ENCODE peak calls at places on chromosomes 6 and 20, in eight cellular contexts. One of them, this sample, is unnamed.

GRCh38 chr6:86791476-86791875 is 145.9 kb upstream of the HTR1E start:
- DNase-seq in GM23248: no peak
- DNase-seq in HCT116: no peak
- DNase-seq in HepG2: no peak
- DNase-seq in psoas muscle: no peak
- DNase-seq in right lobe of liver: no peak
- DNase-seq in substantia nigra: no peak
- DNase-seq in GM23338: no peak
- DNase-seq in this sample: no peak

GRCh38 chr6:45075246-45075645 is 252.9 kb upstream of the RUNX2 start:
- DNase-seq in HepG2: no peak
- DNase-seq in HCT116: no peak
- DNase-seq in right lobe of liver: no peak
- DNase-seq in GM23248: peak; percentile 95
- DNase-seq in GM23338: no peak
- DNase-seq in substantia nigra: no peak
- DNase-seq in psoas muscle: no peak
- DNase-seq in this sample: peak; percentile 86

GRCh38 chr6:6840831-6841263 is 252.3 kb downstream of the LY86 start:
- DNase-seq in psoas muscle: no peak
- DNase-seq in right lobe of liver: no peak
- DNase-seq in substantia nigra: no peak
- DNase-seq in HCT116: no peak
- DNase-seq in GM23338: no peak
- DNase-seq in HepG2: no peak
- DNase-seq in GM23248: no peak
- DNase-seq in this sample: no peak

GRCh38 chr20:34997171-34997570 is 41.5 kb downstream of the MYH7B start:
- DNase-seq in GM23248: no peak
- DNase-seq in HepG2: no peak
- DNase-seq in psoas muscle: no peak
- DNase-seq in HCT116: no peak
- DNase-seq in GM23338: peak; percentile 89
- DNase-seq in substantia nigra: no peak
- DNase-seq in right lobe of liver: no peak
- DNase-seq in this sample: no peak

GRCh38 chr6:166097914-166098522 is 69.6 kb downstream of the TBXT start:
- DNase-seq in HepG2: peak; percentile 29
- DNase-seq in psoas muscle: peak; percentile 62
- DNase-seq in substantia nigra: no peak
- DNase-seq in HCT116: peak; percentile 49
- DNase-seq in GM23338: peak; percentile 83
- DNase-seq in right lobe of liver: peak; percentile 59
- DNase-seq in GM23248: peak; percentile 83
- DNase-seq in this sample: no peak

GRCh38 chr6:11732036-11732545 is 46.5 kb downstream of the ADTRP start:
- DNase-seq in psoas muscle: peak; percentile 85
- DNase-seq in GM23248: peak; percentile 98
- DNase-seq in HepG2: no peak
- DNase-seq in right lobe of liver: peak; percentile 42
- DNase-seq in substantia nigra: peak; percentile 10
- DNase-seq in HCT116: no peak
- DNase-seq in GM23338: no peak
- DNase-seq in this sample: no peak

GRCh38 chr6:92507552-92507951 is 911.8 kb downstream of the EPHA7 start:
- DNase-seq in psoas muscle: no peak
- DNase-seq in substantia nigra: no peak
- DNase-seq in HCT116: no peak
- DNase-seq in right lobe of liver: no peak
- DNase-seq in GM23248: no peak
- DNase-seq in HepG2: no peak
- DNase-seq in GM23338: no peak
- DNase-seq in this sample: no peak

GRCh38 chr6:108746411-108746810 is 101.8 kb upstream of the ARMC2 start:
- DNase-seq in substantia nigra: no peak
- DNase-seq in HCT116: no peak
- DNase-seq in HepG2: no peak
- DNase-seq in GM23248: no peak
- DNase-seq in GM23338: no peak
- DNase-seq in right lobe of liver: no peak
- DNase-seq in psoas muscle: no peak
- DNase-seq in this sample: peak; percentile 64

GRCh38 chr6:127550403-127550802 is 26.6 kb upstream of the C6orf58 start:
- DNase-seq in substantia nigra: no peak
- DNase-seq in HepG2: no peak
- DNase-seq in GM23338: no peak
- DNase-seq in psoas muscle: no peak
- DNase-seq in HCT116: no peak
- DNase-seq in GM23248: peak; percentile 82
- DNase-seq in right lobe of liver: no peak
- DNase-seq in this sample: no peak

GRCh38 chr6:31401403-31401802 is 2.0 kb upstream of the MICA start:
- DNase-seq in HepG2: peak; percentile 69
- DNase-seq in substantia nigra: no peak
- DNase-seq in HCT116: peak; percentile 62
- DNase-seq in psoas muscle: peak; percentile 57
- DNase-seq in GM23248: peak; percentile 82
- DNase-seq in right lobe of liver: no peak
- DNase-seq in GM23338: no peak
- DNase-seq in this sample: peak; percentile 36

GRCh38 chr20:59014680-59015389 is 4.4 kb upstream of the TUBB1 start:
- DNase-seq in HCT116: no peak
- DNase-seq in psoas muscle: no peak
- DNase-seq in GM23248: no peak
- DNase-seq in GM23338: no peak
- DNase-seq in right lobe of liver: no peak
- DNase-seq in HepG2: no peak
- DNase-seq in substantia nigra: no peak
- DNase-seq in this sample: no peak

GRCh38 chr6:138454976-138455706 is 44.2 kb downstream of the NHSL1 start:
- DNase-seq in GM23338: no peak
- DNase-seq in psoas muscle: no peak
- DNase-seq in right lobe of liver: no peak
- DNase-seq in substantia nigra: no peak
- DNase-seq in GM23248: peak; percentile 32
- DNase-seq in HCT116: peak; percentile 58
- DNase-seq in HepG2: no peak
- DNase-seq in this sample: peak; percentile 50

GRCh38 chr6:20302702-20303251 is 90.5 kb upstream of the MBOAT1 start:
- DNase-seq in psoas muscle: no peak
- DNase-seq in substantia nigra: no peak
- DNase-seq in GM23248: peak; percentile 22
- DNase-seq in HepG2: no peak
- DNase-seq in HCT116: no peak
- DNase-seq in GM23338: no peak
- DNase-seq in right lobe of liver: no peak
- DNase-seq in this sample: no peak

GRCh38 chr6:40721252-40721936 is 134.2 kb upstream of the LRFN2 start:
- DNase-seq in GM23338: no peak
- DNase-seq in right lobe of liver: no peak
- DNase-seq in psoas muscle: no peak
- DNase-seq in GM23248: no peak
- DNase-seq in HCT116: no peak
- DNase-seq in substantia nigra: no peak
- DNase-seq in HepG2: no peak
- DNase-seq in this sample: no peak
- H3K27ac ChIP-seq in GM23338: no peak overlapping the region
- H3K27ac ChIP-seq in right lobe of liver: no peak overlapping the region
- H3K27ac ChIP-seq in psoas muscle: no peak overlapping the region
- H3K27ac ChIP-seq in GM23248: no peak overlapping the region
- H3K27ac ChIP-seq in HCT116: no peak overlapping the region
- H3K27ac ChIP-seq in substantia nigra: no peak overlapping the region
- H3K27ac ChIP-seq in HepG2: no peak overlapping the region
- H3K27ac ChIP-seq in this sample: no peak overlapping the region

GRCh38 chr6:156980515-156980914 is 203.3 kb downstream of the ARID1B start:
- DNase-seq in GM23248: no peak
- DNase-seq in right lobe of liver: no peak
- DNase-seq in GM23338: no peak
- DNase-seq in HCT116: no peak
- DNase-seq in psoas muscle: no peak
- DNase-seq in substantia nigra: no peak
- DNase-seq in HepG2: no peak
- DNase-seq in this sample: no peak

GRCh38 chr6:156978948-156979347 is 201.8 kb downstream of the ARID1B start:
- DNase-seq in substantia nigra: no peak
- DNase-seq in psoas muscle: no peak
- DNase-seq in right lobe of liver: no peak
- DNase-seq in GM23338: no peak
- DNase-seq in HCT116: no peak
- DNase-seq in HepG2: no peak
- DNase-seq in GM23248: no peak
- DNase-seq in this sample: no peak

GRCh38 chr6:156975414-156975813 is 198.2 kb downstream of the ARID1B start:
- DNase-seq in HCT116: no peak
- DNase-seq in psoas muscle: no peak
- DNase-seq in GM23248: no peak
- DNase-seq in HepG2: no peak
- DNase-seq in right lobe of liver: no peak
- DNase-seq in substantia nigra: no peak
- DNase-seq in GM23338: no peak
- DNase-seq in this sample: no peak

GRCh38 chr6:156976144-156977088 is 199.2 kb downstream of the ARID1B start:
- DNase-seq in HepG2: no peak
- DNase-seq in psoas muscle: no peak
- DNase-seq in GM23338: peak; percentile 35
- DNase-seq in GM23248: peak; percentile 67
- DNase-seq in HCT116: no peak
- DNase-seq in right lobe of liver: no peak
- DNase-seq in substantia nigra: no peak
- DNase-seq in this sample: no peak

DNA sequence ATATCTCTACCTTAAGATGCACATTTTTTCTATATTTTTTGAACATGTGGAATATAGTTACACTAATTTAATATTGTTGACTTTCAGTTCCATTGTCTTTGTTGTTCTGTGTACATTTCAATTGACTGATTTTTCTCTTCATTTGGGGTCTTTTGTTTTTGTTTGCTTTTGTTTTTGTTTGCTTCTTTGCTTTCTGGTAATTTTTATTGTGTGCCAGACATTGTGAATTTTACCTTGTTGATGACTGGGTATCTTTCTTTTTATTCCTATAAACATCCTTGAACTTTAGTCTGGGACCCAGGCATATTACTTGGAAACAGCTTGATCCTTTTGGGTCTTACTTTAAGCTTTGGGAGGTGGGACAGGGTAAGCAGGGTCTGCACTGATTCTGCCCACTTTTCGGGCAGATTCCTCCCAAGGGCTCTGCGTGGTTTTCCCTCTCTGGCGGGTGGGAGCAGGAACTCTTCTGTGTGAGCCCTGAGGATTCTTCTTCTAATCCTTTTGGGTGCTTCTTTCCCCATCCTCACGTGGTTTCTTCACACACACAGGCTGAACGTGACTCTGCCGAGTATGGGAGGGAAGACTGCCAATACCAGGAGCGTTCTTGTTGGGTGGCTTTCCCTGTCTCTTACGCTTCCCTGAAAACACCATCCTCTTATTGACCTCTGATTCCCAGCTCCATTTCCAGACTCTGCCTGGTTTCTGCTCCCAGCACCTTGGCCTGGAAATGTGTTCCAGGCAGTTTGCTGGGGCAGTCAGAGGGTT is 200.5 kb downstream of the ARID1B start:
- DNase-seq in HCT116: no peak
- DNase-seq in substantia nigra: no peak
- DNase-seq in HepG2: no peak
- DNase-seq in right lobe of liver: no peak
- DNase-seq in psoas muscle: peak; percentile 64
- DNase-seq in GM23338: no peak
- DNase-seq in GM23248: peak; percentile 65
- DNase-seq in this sample: no peak
- H3K27ac ChIP-seq in HCT116: no peak overlapping the region
- H3K27ac ChIP-seq in substantia nigra: no peak overlapping the region
- H3K27ac ChIP-seq in HepG2: no peak overlapping the region
- H3K27ac ChIP-seq in right lobe of liver: no peak overlapping the region
- H3K27ac ChIP-seq in psoas muscle: peak overlapping the region; percentile 67
- H3K27ac ChIP-seq in GM23338: peak overlapping the region; percentile 64
- H3K27ac ChIP-seq in GM23248: peak overlapping the region; percentile 9
- H3K27ac ChIP-seq in this sample: no peak overlapping the region

DNA sequence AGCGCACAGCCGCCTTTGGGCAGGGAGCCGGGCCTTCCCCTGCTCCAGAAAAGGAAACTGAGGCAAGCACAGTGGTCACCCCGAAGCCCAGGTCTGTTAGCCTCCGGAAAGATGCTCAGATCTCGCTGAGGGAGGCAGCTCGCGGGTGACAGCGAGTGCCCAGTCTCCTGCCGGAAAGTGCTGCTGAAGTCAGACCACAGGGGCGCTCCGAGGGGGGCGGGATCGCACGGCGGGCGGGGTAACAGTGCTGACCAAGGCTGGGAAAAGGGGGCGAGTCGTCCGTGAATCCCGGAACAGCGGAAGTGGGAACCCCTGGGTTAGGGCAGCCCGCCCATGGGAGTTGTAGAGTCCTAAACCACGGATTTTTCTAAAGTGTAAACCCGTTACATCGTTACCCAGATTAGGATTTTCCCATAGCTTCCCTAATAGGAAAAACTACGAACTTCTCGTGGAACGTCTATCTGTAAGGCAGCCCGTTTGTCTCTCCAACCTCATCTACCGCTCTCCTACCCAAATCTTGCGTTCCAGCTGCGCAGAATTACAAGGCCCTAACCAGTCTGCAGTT is 504 bp downstream of the VPS16 start:
- DNase-seq in GM23338: peak; percentile 65
- DNase-seq in substantia nigra: no peak
- DNase-seq in HepG2: peak; percentile 66
- DNase-seq in HCT116: no peak
- DNase-seq in GM23248: peak; percentile 85
- DNase-seq in psoas muscle: peak; percentile 80
- DNase-seq in right lobe of liver: peak; percentile 74
- DNase-seq in this sample: no peak
- H3K27ac ChIP-seq in GM23338: no peak overlapping the region
- H3K27ac ChIP-seq in substantia nigra: peak overlapping the region; percentile 30
- H3K27ac ChIP-seq in HepG2: peak overlapping the region; percentile 76
- H3K27ac ChIP-seq in HCT116: peak overlapping the region; percentile 97
- H3K27ac ChIP-seq in GM23248: peak overlapping the region; percentile 57
- H3K27ac ChIP-seq in psoas muscle: peak overlapping the region; percentile 91
- H3K27ac ChIP-seq in right lobe of liver: peak overlapping the region; percentile 93
- H3K27ac ChIP-seq in this sample: peak overlapping the region; percentile 54

GRCh38 chr6:129691709-129692108 is 18.3 kb downstream of the ARHGAP18 start:
- DNase-seq in GM23248: no peak
- DNase-seq in right lobe of liver: no peak
- DNase-seq in substantia nigra: no peak
- DNase-seq in HepG2: no peak
- DNase-seq in HCT116: no peak
- DNase-seq in psoas muscle: no peak
- DNase-seq in GM23338: no peak
- DNase-seq in this sample: no peak

GRCh38 chr6:129695373-129696027 is 14.5 kb downstream of the ARHGAP18 start:
- DNase-seq in substantia nigra: no peak
- DNase-seq in psoas muscle: no peak
- DNase-seq in GM23338: no peak
- DNase-seq in GM23248: no peak
- DNase-seq in HCT116: no peak
- DNase-seq in right lobe of liver: no peak
- DNase-seq in HepG2: peak; percentile 92
- DNase-seq in this sample: no peak

GRCh38 chr6:129694036-129694435 is 15.9 kb downstream of the ARHGAP18 start:
- DNase-seq in HepG2: peak; percentile 57
- DNase-seq in substantia nigra: no peak
- DNase-seq in right lobe of liver: no peak
- DNase-seq in HCT116: no peak
- DNase-seq in GM23338: no peak
- DNase-seq in GM23248: no peak
- DNase-seq in psoas muscle: no peak
- DNase-seq in this sample: no peak

GRCh38 chr6:129691043-129691640 is 18.8 kb downstream of the ARHGAP18 start:
- DNase-seq in psoas muscle: no peak
- DNase-seq in substantia nigra: no peak
- DNase-seq in right lobe of liver: no peak
- DNase-seq in GM23248: no peak
- DNase-seq in HCT116: no peak
- DNase-seq in HepG2: no peak
- DNase-seq in GM23338: no peak
- DNase-seq in this sample: no peak

GRCh38 chr6:129692467-129692866 is 17.5 kb downstream of the ARHGAP18 start:
- DNase-seq in HCT116: no peak
- DNase-seq in GM23248: no peak
- DNase-seq in right lobe of liver: no peak
- DNase-seq in HepG2: no peak
- DNase-seq in GM23338: no peak
- DNase-seq in substantia nigra: no peak
- DNase-seq in psoas muscle: no peak
- DNase-seq in this sample: no peak
- H3K27ac ChIP-seq in HCT116: peak overlapping the region; percentile 97
- H3K27ac ChIP-seq in GM23248: no peak overlapping the region
- H3K27ac ChIP-seq in right lobe of liver: no peak overlapping the region
- H3K27ac ChIP-seq in HepG2: peak overlapping the region; percentile 89
- H3K27ac ChIP-seq in GM23338: no peak overlapping the region
- H3K27ac ChIP-seq in substantia nigra: no peak overlapping the region
- H3K27ac ChIP-seq in psoas muscle: peak overlapping the region; percentile 77
- H3K27ac ChIP-seq in this sample: no peak overlapping the region